ENCODE peak calls at places on chromosomes 11 and 22, in six cellular contexts. O is transverse colon, S is substantia nigra, D is Panc1, N is cardiac muscle cell, J is SJSA1. U is an unnamed sample.

GRCh38 chr11:45457649-45458048 is 171.5 kb upstream of the SYT13 start:
- DNase-seq in O (no peak), S (no peak), D (no peak), N (peak; percentile 99), J (no peak), U (peak; percentile 33)

GRCh38 chr11:117806906-117807305 is 9.9 kb upstream of the DSCAML1 start:
- DNase-seq in O (no peak), S (no peak), D (no peak), N (no peak), J (no peak), U (no peak)

GRCh38 chr11:110565690-110566336 is 136.1 kb downstream of the FDX1 start:
- DNase-seq in O (no peak), S (no peak), D (no peak), N (peak; percentile 9), J (no peak), U (no peak)

GRCh38 chr11:131671764-131672163 is 301.3 kb downstream of the NTM start:
- DNase-seq in O (no peak), S (peak; percentile 37), D (no peak), N (no peak), J (no peak), U (no peak)

GRCh38 chr22:42788466-42788865 is 67.8 kb upstream of the A4GALT start:
- DNase-seq in O (no peak), S (no peak), D (no peak), N (no peak), J (no peak), U (no peak)

GRCh38 chr11:131656839-131657211 is 286.4 kb downstream of the NTM start:
- DNase-seq in O (no peak), S (no peak), D (no peak), N (no peak), J (no peak), U (no peak)

GRCh38 chr11:15839061-15839460 is 517.3 kb downstream of the SOX6 start:
- DNase-seq in O (no peak), S (no peak), D (no peak), N (no peak), J (no peak), U (no peak)

GRCh38 chr11:7749456-7749855 is 43.2 kb upstream of the OVCH2 start:
- DNase-seq in O (no peak), S (no peak), D (no peak), N (peak; percentile 0), J (no peak), U (no peak)

GRCh38 chr11:92330114-92330513 is 105.5 kb downstream of the FAT3 start:
- DNase-seq in O (no peak), S (no peak), D (no peak), N (no peak), J (no peak), U (no peak)

GRCh38 chr11:124886978-124887666 is 10.5 kb downstream of the ROBO4 start:
- DNase-seq in O (no peak), S (no peak), D (no peak), N (no peak), J (no peak), U (no peak)

GRCh38 chr11:1506981-1507380 is 20.4 kb upstream of the MOB2 start:
- DNase-seq in O (no peak), S (no peak), D (no peak), N (no peak), J (no peak), U (no peak)

GRCh38 chr11:34302046-34302921 is 55.5 kb downstream of the ABTB2 start:
- DNase-seq in O (no peak), S (no peak), D (peak; percentile 25), N (peak; percentile 89), J (peak; percentile 79), U (peak; percentile 85)

GRCh38 chr11:73239571-73240189 is 21.6 kb downstream of the P2RY2 start:
- DNase-seq in O (no peak), S (no peak), D (no peak), N (no peak), J (no peak), U (no peak)

GRCh38 chr11:96365493-96365892 is 22.5 kb upstream of the MAML2 start:
- DNase-seq in O (no peak), S (no peak), D (no peak), N (no peak), J (no peak), U (no peak)

GRCh38 chr22:36258750-36259619 is 6.1 kb downstream of the APOL1 start:
- DNase-seq in O (peak; percentile 47), S (no peak), D (no peak), N (peak; percentile 82), J (no peak), U (no peak)

GRCh38 chr22:24051568-24051967 is 40.5 kb downstream of the CABIN1 start:
- DNase-seq in O (no peak), S (no peak), D (no peak), N (no peak), J (no peak), U (no peak)

GRCh38 chr11:57762235-57762866 is 749 bp downstream of the CTNND1 start:
- DNase-seq in O (peak; percentile 47), S (no peak), D (no peak), N (peak; percentile 26), J (no peak), U (no peak)

GRCh38 chr22:38741576-38741975 is 14.2 kb downstream of the SUN2 start:
- DNase-seq in O (no peak), S (no peak), D (no peak), N (no peak), J (no peak), U (no peak)

DNA sequence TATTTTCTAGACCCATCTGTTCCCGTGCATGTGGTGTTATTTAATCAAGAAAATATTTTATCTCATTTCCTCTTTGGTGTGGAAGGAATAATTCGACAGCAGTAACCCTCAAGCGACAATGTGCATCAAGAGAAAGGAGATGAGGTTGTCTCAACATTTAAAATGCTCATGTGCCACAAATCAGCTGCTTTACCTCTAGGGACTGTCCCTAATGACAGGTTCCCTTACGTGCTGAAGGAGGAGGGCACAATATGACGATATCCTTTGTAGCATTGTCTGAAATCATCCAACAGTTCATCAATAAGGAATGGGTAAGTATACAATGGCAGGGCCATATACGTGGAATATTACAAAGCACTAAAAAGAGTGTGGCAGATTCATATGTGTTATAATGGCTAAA is 7.0 kb upstream of the SYN3 start:
- DNase-seq in O (no peak), S (no peak), D (no peak), N (no peak), J (no peak), U (no peak)
- H3K27ac ChIP-seq in O (no peak overlapping the region), S (no peak overlapping the region), D (no peak overlapping the region), N (no peak overlapping the region), J (no peak overlapping the region), U (no peak overlapping the region)

GRCh38 chr11:102428696-102429095 is 23.9 kb downstream of the TMEM123 start:
- DNase-seq in O (no peak), S (no peak), D (no peak), N (no peak), J (no peak), U (no peak)
- H3K27ac ChIP-seq in O (no peak overlapping the region), S (peak overlapping the region; percentile 68), D (no peak overlapping the region), N (no peak overlapping the region), J (no peak overlapping the region), U (no peak overlapping the region)

GRCh38 chr11:130429983-130430382 is 1.6 kb upstream of the ADAMTS8 start:
- DNase-seq in O (no peak), S (no peak), D (no peak), N (no peak), J (no peak), U (no peak)

GRCh38 chr11:130428271-130428670 is at the start of gene ADAMTS8:
- DNase-seq in O (no peak), S (no peak), D (no peak), N (no peak), J (no peak), U (no peak)

GRCh38 chr11:130427049-130427388 is 1.4 kb downstream of the ADAMTS8 start:
- DNase-seq in O (no peak), S (no peak), D (no peak), N (no peak), J (no peak), U (no peak)

GRCh38 chr11:130427581-130428211 is 713 bp downstream of the ADAMTS8 start:
- DNase-seq in O (peak; percentile 25), S (no peak), D (no peak), N (no peak), J (peak; percentile 46), U (no peak)

DNA sequence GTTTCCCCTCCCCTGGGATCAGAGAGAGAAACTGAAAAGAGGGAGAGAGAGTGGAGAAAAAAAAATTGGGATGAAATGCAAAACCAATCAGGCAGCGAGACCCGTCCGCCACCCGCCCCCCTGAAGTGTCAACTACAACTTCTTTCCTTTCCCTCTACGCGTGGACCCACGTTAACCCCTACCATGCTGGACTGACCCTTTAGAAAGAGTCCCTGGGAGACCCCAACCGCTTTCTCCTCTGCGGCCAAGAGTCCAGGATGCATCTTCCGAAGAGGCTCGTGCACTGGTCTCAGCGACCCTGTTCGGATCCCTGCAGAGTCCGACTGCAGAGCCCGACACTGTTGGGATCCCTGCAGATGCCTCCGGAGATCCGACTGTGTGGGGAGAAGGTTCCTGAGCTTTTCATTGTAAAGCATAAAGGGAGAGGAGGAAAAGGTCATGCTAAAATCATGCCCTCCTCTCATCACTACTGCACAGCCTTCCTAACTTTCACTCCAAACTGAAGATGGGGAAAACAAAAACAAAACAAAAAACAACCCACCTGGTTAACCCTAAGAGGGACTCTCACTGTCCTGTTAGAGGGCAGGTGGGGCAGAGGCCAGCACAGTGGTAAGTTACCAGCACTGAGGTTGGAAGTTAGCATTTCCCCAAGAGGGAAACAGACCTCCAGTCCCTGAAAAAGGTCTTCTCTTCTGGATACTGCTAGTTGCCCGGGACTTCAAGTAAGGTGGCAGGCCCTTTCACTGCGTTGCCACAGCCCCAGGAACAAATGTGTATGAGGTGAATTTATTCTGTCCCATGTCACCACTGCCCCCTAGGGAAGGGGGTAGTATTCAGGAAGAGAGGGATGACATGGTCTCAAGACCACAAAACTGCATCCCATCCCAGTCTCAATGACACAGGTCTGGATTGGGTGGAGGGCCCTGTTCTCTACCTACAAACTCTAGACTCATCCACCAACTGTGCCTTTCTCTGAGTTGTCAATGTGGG is 578 bp upstream of the ADAMTS8 start:
- DNase-seq in O (no peak), S (no peak), D (no peak), N (no peak), J (no peak), U (no peak)
- H3K27ac ChIP-seq in O (no peak overlapping the region), S (peak overlapping the region; percentile 17), D (no peak overlapping the region), N (no peak overlapping the region), J (no peak overlapping the region), U (no peak overlapping the region)

DNA sequence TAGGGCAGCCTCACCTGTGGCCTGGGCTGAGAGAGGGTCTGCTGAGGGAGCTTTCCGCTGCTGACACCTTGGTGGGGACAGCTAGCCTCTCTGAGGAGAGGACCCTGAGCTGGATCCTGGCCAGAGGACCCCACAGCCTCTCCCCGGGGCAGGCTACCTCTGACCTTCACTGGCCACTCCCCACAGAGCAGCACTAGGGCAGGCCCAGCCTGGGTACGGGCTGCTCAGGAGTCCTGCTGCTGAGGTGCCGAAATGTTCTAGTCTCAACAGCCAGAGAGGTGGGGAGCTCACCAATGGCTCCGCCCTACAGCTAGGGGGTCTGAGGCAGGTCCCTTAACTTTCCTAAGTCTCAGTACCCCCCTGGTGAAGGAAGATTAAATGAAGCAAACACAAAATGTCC is 47.5 kb downstream of the SGSM3 start:
- DNase-seq in O (no peak), S (no peak), D (no peak), N (no peak), J (no peak), U (no peak)
- H3K27ac ChIP-seq in O (no peak overlapping the region), S (no peak overlapping the region), D (no peak overlapping the region), N (no peak overlapping the region), J (no peak overlapping the region), U (no peak overlapping the region)

U was measured in AG04450.